ENCODE peak calls at places on chromosomes 3 and 15, in ten cellular contexts. P is NCI-H345; N is stimulated activated naive CD8-positive, alpha-beta T cell treated with anti-CD3 and anti-CD28 coated beads, Interleukin-15, Interleukin-2, amounts not matched to agents 100 U/mL and 50 U/mL, for 24 hours; E is GM20000; D is GF-D8; W is uterus; H is activated naive CD4-positive, alpha-beta T cell; C is Calu3; X is nucleus accumbens; V is activated CD4-positive, alpha-beta T cell treated with anti-CD3 and anti-CD28 coated beads for 36 hours. I is an unnamed sample.

GRCh38 chr15:26295331-26295730 is 432.2 kb upstream of the ATP10A start:
- DNase-seq in P (no peak), N (no peak), E (no peak), D (no peak), W (no peak), H (no peak), C (no peak), X (no peak), V (no peak), I (no peak)

GRCh38 chr3:141074529-141074928 is 23.4 kb downstream of the SPSB4 start:
- DNase-seq in P (no peak), N (no peak), E (no peak), D (no peak), W (no peak), H (no peak), C (no peak), X (no peak), V (no peak), I (no peak)

GRCh38 chr3:113968986-113969385 is 21.2 kb downstream of the ZDHHC23 start:
- DNase-seq in P (no peak), N (no peak), E (no peak), D (no peak), W (no peak), H (no peak), C (no peak), X (no peak), V (no peak), I (no peak)

GRCh38 chr3:48426944-48427629 is 2.8 kb downstream of the PLXNB1 start:
- DNase-seq in P (no peak), N (no peak), E (peak; percentile 41), D (no peak), W (no peak), H (no peak), C (no peak), X (no peak), V (no peak), I (no peak)

GRCh38 chr3:180229113-180229512 is 192.4 kb upstream of the PEX5L start:
- DNase-seq in P (no peak), N (no peak), E (no peak), D (no peak), W (no peak), H (no peak), C (no peak), X (no peak), V (no peak), I (no peak)

GRCh38 chr3:43034911-43035310 is 55.8 kb downstream of the GASK1A start:
- DNase-seq in P (no peak), N (no peak), E (no peak), D (no peak), W (no peak), H (no peak), C (no peak), X (no peak), V (no peak), I (no peak)

GRCh38 chr15:67120009-67120838 is 54.8 kb downstream of the SMAD3 start:
- DNase-seq in P (no peak), N (no peak), E (no peak), D (no peak), W (no peak), H (no peak), C (no peak), X (no peak), V (no peak), I (no peak)

GRCh38 chr3:13379191-13379830 is 40.8 kb downstream of the NUP210 start:
- DNase-seq in P (no peak), N (no peak), E (no peak), D (no peak), W (peak; percentile 37), H (no peak), C (no peak), X (no peak), V (no peak), I (no peak)

GRCh38 chr3:127662051-127662469 is 10.7 kb upstream of the ABTB1 start:
- DNase-seq in P (no peak), N (no peak), E (no peak), D (no peak), W (no peak), H (no peak), C (no peak), X (no peak), V (no peak), I (no peak)

GRCh38 chr3:138914870-138915502 is 32.0 kb downstream of the FOXL2 start:
- DNase-seq in P (no peak), N (no peak), E (peak; percentile 46), D (peak; percentile 61), W (no peak), H (no peak), C (no peak), X (no peak), V (no peak), I (no peak)

GRCh38 chr15:77032052-77032646 is 37.2 kb downstream of the PSTPIP1 start:
- DNase-seq in P (no peak), N (peak; percentile 2), E (no peak), D (no peak), W (peak; percentile 13), H (no peak), C (no peak), X (no peak), V (no peak), I (no peak)

GRCh38 chr15:71496336-71496955 is 313.9 kb upstream of the NR2E3 start:
- DNase-seq in P (no peak), N (no peak), E (no peak), D (no peak), W (no peak), H (no peak), C (no peak), X (no peak), V (no peak), I (no peak)

GRCh38 chr3:46312996-46313395 is 40.9 kb upstream of the CCR2 start:
- DNase-seq in P (no peak), N (no peak), E (no peak), D (peak; percentile 50), W (no peak), H (no peak), C (no peak), X (no peak), V (no peak), I (no peak)

GRCh38 chr3:102745881-102746280 is 311.1 kb downstream of the ZPLD1 start:
- DNase-seq in P (no peak), N (no peak), E (no peak), D (no peak), W (no peak), H (no peak), C (no peak), X (no peak), V (no peak), I (no peak)

GRCh38 chr15:72033711-72034110 is 84.2 kb downstream of the MYO9A start:
- DNase-seq in P (no peak), N (no peak), E (no peak), D (no peak), W (no peak), H (no peak), C (no peak), X (no peak), V (no peak), I (no peak)

GRCh38 chr3:72997421-72997961 is 880 bp downstream of the PPP4R2 start:
- DNase-seq in P (peak; percentile 22), N (peak; percentile 27), E (peak; percentile 64), D (peak; percentile 34), W (no peak), H (no peak), C (peak; percentile 26), X (no peak), V (peak; percentile 69), I (no peak)

GRCh38 chr3:138774529-138775253 is 60.0 kb downstream of the PIK3CB start:
- DNase-seq in P (peak; percentile 89), N (peak; percentile 10), E (no peak), D (no peak), W (peak; percentile 31), H (no peak), C (peak; percentile 71), X (peak; percentile 38), V (peak; percentile 55), I (peak; percentile 85)

GRCh38 chr3:112376996-112377395 is 44.0 kb downstream of the CD200 start:
- DNase-seq in P (no peak), N (no peak), E (no peak), D (peak; percentile 26), W (no peak), H (no peak), C (no peak), X (no peak), V (no peak), I (no peak)

GRCh38 chr3:8619548-8619947 is 25.1 kb downstream of the SSUH2 start:
- DNase-seq in P (no peak), N (no peak), E (no peak), D (no peak), W (no peak), H (no peak), C (peak; percentile 48), X (no peak), V (no peak), I (no peak)

GRCh38 chr15:50187525-50187924 is 5.5 kb downstream of the SLC27A2 start:
- DNase-seq in P (no peak), N (no peak), E (no peak), D (no peak), W (no peak), H (no peak), C (no peak), X (no peak), V (no peak), I (no peak)

I was measured in NCI-H1930.